ENCODE peak calls at places on chromosomes 16 and 17, in six cellular contexts. Z is PC-3, T is GM23248, S is neural progenitor cell, W is PC-9, N is GM23338. E is an unnamed sample. For H3F3A, the result is how much of the 10 kb centered on the place peaks cover.

GRCh38 chr16:52549011-52549692 is 2.2 kb upstream of the TOX3 start:
- DNase-seq in N (peak), S (peak), W (no peak), Z (no peak), T (no peak), E (no peak)

GRCh38 chr17:36514856-36515255 is 19.8 kb downstream of the MYO19 start:
- DNase-seq in S (no peak), Z (no peak), W (no peak), T (no peak), N (no peak), E (no peak)

GRCh38 chr16:70573451-70574121 is 50.0 kb downstream of the SF3B3 start:
- DNase-seq in Z (peak), S (no peak), N (peak), W (no peak), T (peak), E (no peak)

GRCh38 chr17:40485851-40486512 is 15.4 kb downstream of the TNS4 start:
- DNase-seq in T (peak), W (peak), N (no peak), S (no peak), Z (peak), E (no peak)

GRCh38 chr16:11852092-11852809 is 909 bp upstream of the RSL1D1 start:
- DNase-seq in S (no peak), N (no peak), Z (peak), T (no peak), W (no peak), E (no peak)

GRCh38 chr16:27232061-27232841 is 28.9 kb downstream of the KDM8 start:
- DNase-seq in T (no peak), S (no peak), W (no peak), Z (no peak), N (no peak), E (peak)

GRCh38 chr17:82050761-82051641 is 610 bp downstream of the RFNG start:
- DNase-seq in N (no peak), Z (no peak), W (no peak), T (peak), S (no peak), E (no peak)

GRCh38 chr16:5205394-5206040 is 107.9 kb upstream of the EEF2KMT start:
- DNase-seq in W (no peak), T (no peak), Z (no peak), S (no peak), N (no peak), E (no peak)

GRCh38 chr17:15293558-15293957 is 28.4 kb upstream of the PMP22 start:
- DNase-seq in W (no peak), T (no peak), S (no peak), Z (no peak), N (no peak), E (no peak)

GRCh38 chr16:4415538-4416199 is 727 bp downstream of the CORO7 start:
- DNase-seq in W (peak), Z (peak), S (peak), N (peak), T (peak), E (peak)

GRCh38 chr17:39461911-39462641 is 790 bp downstream of the CDK12 start:
- DNase-seq in W (no peak), T (peak), Z (peak), N (peak), S (no peak), E (peak)

GRCh38 chr16:81806696-81807095 is 27.6 kb downstream of the PLCG2 start:
- DNase-seq in Z (no peak), T (no peak), N (no peak), S (no peak), W (no peak), E (no peak)
- H3F3A ChIP-seq in Z (under half), T (under half), N (under half), S (under half), W (under half), E (under half)

DNA sequence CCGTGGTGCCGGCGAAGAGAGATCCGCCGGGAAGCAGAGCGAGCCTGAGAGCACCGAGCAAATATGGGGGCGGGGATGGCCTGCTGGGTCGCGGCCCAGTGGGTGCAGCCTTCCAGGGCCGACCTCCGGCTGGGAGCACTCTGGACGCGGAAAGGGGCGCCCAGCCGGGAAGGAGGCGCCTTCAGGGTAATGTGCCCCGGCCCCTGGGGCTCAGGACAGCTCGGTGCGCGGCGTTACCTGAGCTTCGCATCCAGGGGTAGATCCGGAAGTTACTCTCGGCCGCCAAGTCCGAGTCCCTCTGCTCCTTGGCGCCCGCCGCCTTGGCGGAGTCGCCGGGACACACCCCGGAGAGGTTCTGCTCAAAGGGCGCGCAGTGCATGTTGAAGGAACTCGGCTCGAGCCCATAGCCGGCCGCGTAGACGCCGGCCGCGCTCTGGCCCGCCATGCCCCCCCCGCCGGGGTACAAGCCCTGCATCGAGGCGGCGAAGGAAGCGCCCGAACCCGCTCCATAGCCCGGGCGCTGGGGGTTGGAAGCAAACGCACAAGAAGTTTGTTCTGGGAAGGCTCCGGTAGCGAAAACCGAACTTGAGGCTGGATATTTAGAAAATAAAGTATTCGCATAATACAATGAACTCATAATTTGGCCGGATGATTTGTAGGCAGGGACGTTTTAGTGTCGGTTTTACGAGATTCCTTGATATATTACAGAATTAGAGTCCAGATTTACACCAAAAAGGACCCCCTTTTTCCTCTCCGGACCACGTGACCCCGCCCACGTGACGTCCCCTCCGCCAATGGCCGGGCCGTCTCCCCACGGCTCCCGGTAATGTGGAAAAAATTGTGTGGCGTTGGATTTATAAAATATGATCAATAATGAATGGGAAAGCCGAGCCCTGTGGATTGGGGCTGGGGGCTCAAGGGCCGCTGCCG is at the start of gene HOXB7:
- DNase-seq in Z (no peak), N (peak), T (peak), W (peak), S (no peak), E (peak)
- TF ChIP-seq EZH2 in Z (no peak), N (peak), T (no peak), W (no peak), S (peak), E (no peak)

GRCh38 chr16:55506083-55506482 is 2.8 kb upstream of the LPCAT2 start:
- DNase-seq in N (no peak), Z (no peak), W (no peak), S (no peak), T (no peak), E (no peak)

GRCh38 chr16:55508941-55509920 is at the start of gene LPCAT2:
- DNase-seq in S (peak), N (peak), W (peak), T (peak), Z (peak), E (peak)

GRCh38 chr16:55508271-55508921 is 476 bp upstream of the LPCAT2 start:
- DNase-seq in N (no peak), S (no peak), W (no peak), Z (no peak), T (no peak), E (no peak)

GRCh38 chr16:55505333-55506015 is 3.4 kb upstream of the LPCAT2 start:
- DNase-seq in N (no peak), Z (no peak), W (no peak), S (no peak), T (no peak), E (no peak)

DNA sequence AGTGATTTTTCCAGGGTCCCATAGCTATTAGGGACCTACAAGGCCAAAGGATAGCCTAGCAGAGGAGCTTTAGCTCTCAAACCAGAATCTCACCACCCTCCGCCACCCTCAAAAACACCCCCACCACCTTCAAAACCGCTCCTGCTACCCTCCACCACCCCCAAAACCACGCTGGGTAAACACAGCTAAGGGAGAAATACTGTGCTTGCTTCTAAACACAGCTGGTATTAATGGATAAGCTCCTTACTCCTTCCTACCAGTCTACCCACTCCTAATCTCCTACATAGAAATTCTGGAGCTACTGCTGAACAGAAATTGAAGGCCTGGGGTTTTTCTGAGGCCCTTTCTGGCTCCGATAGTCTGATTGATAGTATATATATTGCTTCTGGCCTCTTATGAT is 2.2 kb upstream of the LPCAT2 start:
- DNase-seq in W (no peak), Z (no peak), N (no peak), T (no peak), S (no peak), E (no peak)
- H3F3A ChIP-seq in W (under half), Z (under half), N (under half), T (half or more), S (under half), E (under half)

GRCh38 chr16:53855056-53855455 is 151.1 kb downstream of the FTO start:
- DNase-seq in T (no peak), W (no peak), S (no peak), Z (no peak), N (no peak), E (no peak)
- TF ChIP-seq EZH2 in T (no peak), W (no peak), S (no peak), Z (no peak), N (no peak), E (no peak)

GRCh38 chr16:88965826-88966480 is 11.1 kb downstream of the CBFA2T3 start:
- DNase-seq in T (no peak), Z (no peak), S (no peak), N (no peak), W (no peak), E (no peak)

GRCh38 chr16:88968589-88969280 is 8.3 kb downstream of the CBFA2T3 start:
- DNase-seq in T (no peak), S (no peak), Z (no peak), N (no peak), W (no peak), E (peak)

GRCh38 chr16:88965411-88965810 is 11.6 kb downstream of the CBFA2T3 start:
- DNase-seq in S (no peak), T (no peak), Z (no peak), W (no peak), N (no peak), E (no peak)

GRCh38 chr16:88967800-88968588 is 9.0 kb downstream of the CBFA2T3 start:
- DNase-seq in W (no peak), Z (no peak), N (no peak), T (no peak), S (no peak), E (peak)

DNA sequence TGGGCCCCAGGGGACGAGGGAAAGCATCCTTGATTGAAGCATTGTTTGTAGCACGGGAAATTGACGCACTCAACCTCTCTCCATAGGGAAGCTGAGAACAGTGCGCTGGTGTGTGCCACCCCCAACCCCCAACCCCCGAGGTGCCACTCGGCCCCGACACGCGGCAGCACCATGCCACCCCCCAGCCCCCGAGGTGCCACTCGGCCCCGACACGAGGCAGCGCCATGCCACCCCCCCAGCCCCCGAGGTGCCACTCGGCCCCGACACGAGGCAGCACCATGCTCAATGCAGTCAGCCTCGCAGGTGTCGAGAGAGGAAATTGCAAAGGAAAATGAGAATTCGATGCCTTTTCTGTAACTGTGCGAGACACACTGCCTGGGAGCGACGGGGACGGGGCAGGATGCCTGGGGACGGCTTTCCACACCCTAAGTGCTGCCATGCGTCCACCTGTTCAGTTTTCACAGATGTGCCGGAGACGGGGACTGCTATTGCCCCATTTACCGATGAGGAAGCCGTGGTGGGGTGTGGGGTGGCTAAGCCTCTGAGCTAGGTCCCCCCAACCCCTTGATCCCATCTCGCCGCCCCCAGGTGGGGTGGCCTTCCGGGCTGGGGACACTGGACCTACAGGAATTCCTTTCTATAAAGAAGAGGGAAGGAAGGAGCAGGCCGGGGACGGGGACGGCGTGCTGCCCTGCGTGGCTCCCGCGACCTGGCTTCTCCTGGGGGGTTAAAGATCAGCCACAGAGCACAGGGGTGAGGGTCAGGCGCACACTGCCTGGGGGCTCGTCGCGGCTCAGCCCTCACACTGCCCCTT is 9.8 kb downstream of the CBFA2T3 start:
- DNase-seq in S (no peak), N (no peak), T (no peak), Z (no peak), W (no peak), E (no peak)
- H3F3A ChIP-seq in S (under half), N (under half), T (under half), Z (under half), W (under half), E (under half)

GRCh38 chr17:1231456-1231855 is 38.8 kb upstream of the BHLHA9 start:
- DNase-seq in W (no peak), N (no peak), S (no peak), Z (no peak), T (peak), E (no peak)

GRCh38 chr17:1227917-1228751 is 42.1 kb upstream of the BHLHA9 start:
- DNase-seq in Z (no peak), S (peak), N (peak), T (peak), W (no peak), E (no peak)

GRCh38 chr17:1228752-1229353 is 41.4 kb upstream of the BHLHA9 start:
- DNase-seq in N (no peak), S (peak), W (no peak), T (no peak), Z (no peak), E (no peak)

GRCh38 chr17:1229891-1230571 is 40.2 kb upstream of the BHLHA9 start:
- DNase-seq in N (no peak), W (no peak), Z (no peak), S (no peak), T (peak), E (no peak)

GRCh38 chr17:1229354-1229890 is 40.8 kb upstream of the BHLHA9 start:
- DNase-seq in Z (no peak), T (peak), S (peak), N (peak), W (peak), E (no peak)
- TF ChIP-seq EZH2 in Z (no peak), T (peak), S (peak), N (peak), W (peak), E (no peak)